ENCODE peak calls at places on chromosomes 5 and 9, in five cellular contexts. One of them, this sample, is unnamed.

GRCh38 chr9:96874947-96875459 is 20.7 kb upstream of the ZNF782 start:
- DNase-seq in ovary: no peak
- DNase-seq in tibial nerve: no peak
- DNase-seq in GM12891: no peak
- DNase-seq in IMR-90: peak
- DNase-seq in this sample: peak

GRCh38 chr5:176545737-176546509 is 3.2 kb upstream of the CDHR2 start:
- DNase-seq in IMR-90: no peak
- DNase-seq in GM12891: no peak
- DNase-seq in ovary: no peak
- DNase-seq in tibial nerve: no peak
- DNase-seq in this sample: no peak

GRCh38 chr9:95648225-95648624 is 131.5 kb upstream of the PTCH1 start:
- DNase-seq in tibial nerve: no peak
- DNase-seq in ovary: no peak
- DNase-seq in IMR-90: no peak
- DNase-seq in GM12891: no peak
- DNase-seq in this sample: no peak

GRCh38 chr9:38281196-38281595 is 111.3 kb upstream of the ALDH1B1 start:
- DNase-seq in tibial nerve: no peak
- DNase-seq in ovary: no peak
- DNase-seq in IMR-90: no peak
- DNase-seq in GM12891: no peak
- DNase-seq in this sample: no peak

GRCh38 chr5:76371955-76372319 is 31.1 kb upstream of the IQGAP2 start:
- DNase-seq in GM12891: no peak
- DNase-seq in IMR-90: peak
- DNase-seq in tibial nerve: no peak
- DNase-seq in ovary: no peak
- DNase-seq in this sample: no peak

GRCh38 chr5:168642019-168642418 is 62.9 kb upstream of the PANK3 start:
- DNase-seq in tibial nerve: no peak
- DNase-seq in ovary: no peak
- DNase-seq in IMR-90: no peak
- DNase-seq in GM12891: no peak
- DNase-seq in this sample: no peak

GRCh38 chr5:174401793-174402192 is 322.6 kb upstream of the MSX2 start:
- DNase-seq in GM12891: no peak
- DNase-seq in ovary: no peak
- DNase-seq in IMR-90: no peak
- DNase-seq in tibial nerve: no peak
- DNase-seq in this sample: no peak

GRCh38 chr5:115419794-115420585 is 123.5 kb upstream of the CCDC112 start:
- DNase-seq in tibial nerve: no peak
- DNase-seq in GM12891: no peak
- DNase-seq in IMR-90: peak
- DNase-seq in ovary: no peak
- DNase-seq in this sample: no peak

GRCh38 chr9:122827759-122828090 is 663 bp downstream of the PDCL start:
- DNase-seq in ovary: no peak
- DNase-seq in IMR-90: peak
- DNase-seq in tibial nerve: no peak
- DNase-seq in GM12891: no peak
- DNase-seq in this sample: no peak

GRCh38 chr5:76953551-76954382 is 922 bp downstream of the CRHBP start:
- DNase-seq in tibial nerve: no peak
- DNase-seq in ovary: no peak
- DNase-seq in GM12891: no peak
- DNase-seq in IMR-90: no peak
- DNase-seq in this sample: no peak

GRCh38 chr5:134533115-134533815 is 7.8 kb downstream of the JADE2 start:
- DNase-seq in tibial nerve: peak
- DNase-seq in IMR-90: no peak
- DNase-seq in GM12891: no peak
- DNase-seq in ovary: peak
- DNase-seq in this sample: no peak

GRCh38 chr5:174418809-174419522 is 305.4 kb upstream of the MSX2 start:
- DNase-seq in tibial nerve: no peak
- DNase-seq in IMR-90: no peak
- DNase-seq in ovary: no peak
- DNase-seq in GM12891: no peak
- DNase-seq in this sample: no peak

GRCh38 chr9:93503381-93503780 is 50.0 kb upstream of the FAM120AOS start:
- DNase-seq in IMR-90: no peak
- DNase-seq in ovary: no peak
- DNase-seq in tibial nerve: no peak
- DNase-seq in GM12891: no peak
- DNase-seq in this sample: no peak

GRCh38 chr9:4048441-4048840 is 251.4 kb downstream of the GLIS3 start:
- DNase-seq in ovary: no peak
- DNase-seq in IMR-90: peak
- DNase-seq in GM12891: no peak
- DNase-seq in tibial nerve: no peak
- DNase-seq in this sample: no peak

GRCh38 chr5:717143-717542 is 24.0 kb upstream of the TPPP start:
- DNase-seq in GM12891: no peak
- DNase-seq in ovary: no peak
- DNase-seq in tibial nerve: no peak
- DNase-seq in IMR-90: no peak
- DNase-seq in this sample: no peak

GRCh38 chr9:115232375-115232774 is 114.4 kb upstream of the TNC start:
- DNase-seq in tibial nerve: no peak
- DNase-seq in IMR-90: no peak
- DNase-seq in GM12891: no peak
- DNase-seq in ovary: no peak
- DNase-seq in this sample: no peak

GRCh38 chr9:124803911-124804310 is 27.0 kb downstream of the OLFML2A start:
- DNase-seq in GM12891: no peak
- DNase-seq in tibial nerve: no peak
- DNase-seq in IMR-90: no peak
- DNase-seq in ovary: no peak
- DNase-seq in this sample: no peak

GRCh38 chr5:61919920-61920319 is 386.1 kb upstream of the KIF2A start:
- DNase-seq in ovary: no peak
- DNase-seq in GM12891: no peak
- DNase-seq in IMR-90: no peak
- DNase-seq in tibial nerve: no peak
- DNase-seq in this sample: peak

GRCh38 chr9:114178756-114179450 is 23.6 kb downstream of the COL27A1 start:
- DNase-seq in ovary: no peak
- DNase-seq in tibial nerve: no peak
- DNase-seq in GM12891: no peak
- DNase-seq in IMR-90: no peak
- DNase-seq in this sample: no peak

GRCh38 chr5:144794922-144795321 is 624.2 kb downstream of the KCTD16 start:
- DNase-seq in IMR-90: peak
- DNase-seq in GM12891: no peak
- DNase-seq in tibial nerve: no peak
- DNase-seq in ovary: no peak
- DNase-seq in this sample: no peak

GRCh38 chr5:133284306-133284705 is 232.5 kb downstream of the HSPA4 start:
- DNase-seq in ovary: no peak
- DNase-seq in GM12891: no peak
- DNase-seq in IMR-90: no peak
- DNase-seq in tibial nerve: no peak
- DNase-seq in this sample: no peak

GRCh38 chr9:3330792-3331420 is 194.9 kb downstream of the RFX3 start:
- DNase-seq in GM12891: no peak
- DNase-seq in IMR-90: peak
- DNase-seq in tibial nerve: no peak
- DNase-seq in ovary: no peak
- DNase-seq in this sample: no peak

GRCh38 chr5:960551-960950 is 48.1 kb upstream of the NKD2 start:
- DNase-seq in IMR-90: no peak
- DNase-seq in ovary: no peak
- DNase-seq in tibial nerve: no peak
- DNase-seq in GM12891: no peak
- DNase-seq in this sample: no peak

GRCh38 chr5:146426853-146427618 is 20.1 kb upstream of the TCERG1 start:
- DNase-seq in ovary: no peak
- DNase-seq in IMR-90: peak
- DNase-seq in GM12891: no peak
- DNase-seq in tibial nerve: no peak
- DNase-seq in this sample: no peak

GRCh38 chr9:2874001-2874750 is 30.3 kb upstream of the PUM3 start:
- DNase-seq in ovary: no peak
- DNase-seq in GM12891: no peak
- DNase-seq in IMR-90: peak
- DNase-seq in tibial nerve: no peak
- DNase-seq in this sample: no peak

GRCh38 chr9:106945727-106946690 is 83.0 kb downstream of the ZNF462 start:
- DNase-seq in GM12891: no peak
- DNase-seq in IMR-90: peak
- DNase-seq in tibial nerve: no peak
- DNase-seq in ovary: no peak
- DNase-seq in this sample: no peak

GRCh38 chr5:10064546-10065215 is 185.0 kb downstream of the ATPSCKMT start:
- DNase-seq in GM12891: no peak
- DNase-seq in tibial nerve: no peak
- DNase-seq in ovary: no peak
- DNase-seq in IMR-90: no peak
- DNase-seq in this sample: no peak

GRCh38 chr9:7370378-7370777 is 429.2 kb downstream of the DMAC1 start:
- DNase-seq in tibial nerve: no peak
- DNase-seq in ovary: no peak
- DNase-seq in GM12891: no peak
- DNase-seq in IMR-90: no peak
- DNase-seq in this sample: no peak

GRCh38 chr9:77588319-77588937 is 59.7 kb downstream of the GNA14 start:
- DNase-seq in ovary: no peak
- DNase-seq in IMR-90: peak
- DNase-seq in tibial nerve: no peak
- DNase-seq in GM12891: no peak
- DNase-seq in this sample: no peak

GRCh38 chr5:169289520-169289919 is 11.4 kb downstream of the SLIT3 start:
- DNase-seq in GM12891: no peak
- DNase-seq in IMR-90: no peak
- DNase-seq in tibial nerve: no peak
- DNase-seq in ovary: no peak
- DNase-seq in this sample: no peak

GRCh38 chr5:5421149-5421960 is 1.1 kb upstream of the ICE1 start:
- DNase-seq in IMR-90: peak
- DNase-seq in tibial nerve: no peak
- DNase-seq in ovary: no peak
- DNase-seq in GM12891: no peak
- DNase-seq in this sample: no peak

GRCh38 chr5:61069150-61069549 is 93.1 kb downstream of the SMIM15 start:
- DNase-seq in ovary: no peak
- DNase-seq in GM12891: no peak
- DNase-seq in tibial nerve: no peak
- DNase-seq in IMR-90: no peak
- DNase-seq in this sample: no peak

GRCh38 chr9:80951675-80952074 is 737.7 kb downstream of the TLE1 start:
- DNase-seq in tibial nerve: no peak
- DNase-seq in ovary: peak
- DNase-seq in IMR-90: peak
- DNase-seq in GM12891: no peak
- DNase-seq in this sample: no peak

GRCh38 chr9:116152390-116152789 is 1.2 kb upstream of the PAPPA start:
- DNase-seq in ovary: no peak
- DNase-seq in IMR-90: peak
- DNase-seq in GM12891: no peak
- DNase-seq in tibial nerve: no peak
- DNase-seq in this sample: no peak

GRCh38 chr9:129319938-129320481 is 141.9 kb upstream of the IER5L start:
- DNase-seq in tibial nerve: peak
- DNase-seq in ovary: peak
- DNase-seq in GM12891: no peak
- DNase-seq in IMR-90: no peak
- DNase-seq in this sample: no peak

GRCh38 chr9:136267261-136268111 is 21.9 kb upstream of the QSOX2 start:
- DNase-seq in GM12891: peak
- DNase-seq in tibial nerve: peak
- DNase-seq in ovary: peak
- DNase-seq in IMR-90: peak
- DNase-seq in this sample: peak
- TF ChIP-seq POLR2A in GM12891: peak
- TF ChIP-seq POLR2A in tibial nerve: peak
- TF ChIP-seq POLR2A in ovary: no peak
- TF ChIP-seq POLR2A in IMR-90: no peak
- TF ChIP-seq POLR2A in this sample: peak

GRCh38 chr5:78523314-78524193 is 125.0 kb downstream of the LHFPL2 start:
- DNase-seq in IMR-90: no peak
- DNase-seq in GM12891: no peak
- DNase-seq in ovary: no peak
- DNase-seq in tibial nerve: no peak
- DNase-seq in this sample: no peak
- TF ChIP-seq POLR2A in IMR-90: no peak
- TF ChIP-seq POLR2A in GM12891: no peak
- TF ChIP-seq POLR2A in ovary: no peak
- TF ChIP-seq POLR2A in tibial nerve: no peak
- TF ChIP-seq POLR2A in this sample: no peak

GRCh38 chr9:36163840-36164175 is 5.4 kb upstream of the CCIN start:
- DNase-seq in ovary: no peak
- DNase-seq in tibial nerve: no peak
- DNase-seq in GM12891: no peak
- DNase-seq in IMR-90: peak
- DNase-seq in this sample: no peak

GRCh38 chr9:36164989-36165388 is 4.2 kb upstream of the CCIN start:
- DNase-seq in IMR-90: no peak
- DNase-seq in ovary: no peak
- DNase-seq in GM12891: no peak
- DNase-seq in tibial nerve: no peak
- DNase-seq in this sample: no peak

GRCh38 chr9:36164361-36164760 is 4.8 kb upstream of the CCIN start:
- DNase-seq in GM12891: no peak
- DNase-seq in tibial nerve: no peak
- DNase-seq in IMR-90: no peak
- DNase-seq in ovary: no peak
- DNase-seq in this sample: no peak

GRCh38 chr9:36165766-36166149 is 3.4 kb upstream of the CCIN start:
- DNase-seq in ovary: no peak
- DNase-seq in IMR-90: peak
- DNase-seq in tibial nerve: no peak
- DNase-seq in GM12891: no peak
- DNase-seq in this sample: no peak

GRCh38 chr9:36166150-36166927 is 2.8 kb upstream of the CCIN start:
- DNase-seq in IMR-90: peak
- DNase-seq in ovary: peak
- DNase-seq in tibial nerve: peak
- DNase-seq in GM12891: peak
- DNase-seq in this sample: peak
- TF ChIP-seq POLR2A in IMR-90: peak
- TF ChIP-seq POLR2A in ovary: no peak
- TF ChIP-seq POLR2A in tibial nerve: no peak
- TF ChIP-seq POLR2A in GM12891: no peak
- TF ChIP-seq POLR2A in this sample: no peak

GRCh38 chr9:110241491-110242321 is 14.6 kb downstream of the TXN start:
- DNase-seq in ovary: no peak
- DNase-seq in GM12891: no peak
- DNase-seq in IMR-90: peak
- DNase-seq in tibial nerve: no peak
- DNase-seq in this sample: no peak
- TF ChIP-seq POLR2A in ovary: no peak
- TF ChIP-seq POLR2A in GM12891: peak
- TF ChIP-seq POLR2A in IMR-90: peak
- TF ChIP-seq POLR2A in tibial nerve: no peak
- TF ChIP-seq POLR2A in this sample: no peak

This sample was measured in prostate gland.